ENCODE peak calls at places on chromosome 18, in four cellular contexts. L, V, X and E are unnamed samples. For H3K4me1, the result is how much of the 10 kb centered on the place peaks cover.

GRCh38 chr18:79343567-79344207 is 52.0 kb upstream of the NFATC1 start:
- DNase-seq in L (peak), V (no peak), X (peak), E (no peak)

GRCh38 chr18:26096852-26097251 is 6.4 kb upstream of the SS18 start:
- DNase-seq in L (no peak), V (no peak), X (no peak), E (no peak)

GRCh38 chr18:76923485-76924085 is 101.2 kb downstream of the ZNF236 start:
- DNase-seq in L (peak), V (peak), X (peak), E (peak)

GRCh38 chr18:43805646-43806194 is 528.4 kb upstream of the SYT4 start:
- DNase-seq in L (no peak), V (no peak), X (no peak), E (no peak)

GRCh38 chr18:70195852-70196434 is 9.5 kb downstream of the RTTN start:
- DNase-seq in L (peak), V (peak), X (peak), E (peak)

GRCh38 chr18:79523221-79523737 is 127.5 kb downstream of the NFATC1 start:
- DNase-seq in L (no peak), V (no peak), X (no peak), E (no peak)

GRCh38 chr18:67608909-67609308 is 92.4 kb upstream of the DSEL start:
- DNase-seq in L (no peak), V (no peak), X (no peak), E (no peak)

GRCh38 chr18:40179647-40180175 is 1775.3 kb upstream of the PIK3C3 start:
- DNase-seq in L (no peak), V (no peak), X (no peak), E (peak)

GRCh38 chr18:25229080-25229479 is 122.9 kb downstream of the ZNF521 start:
- DNase-seq in L (no peak), V (peak), X (no peak), E (no peak)

GRCh38 chr18:56593906-56594305 is 44.5 kb downstream of the TXNL1 start:
- DNase-seq in L (no peak), V (no peak), X (no peak), E (no peak)

GRCh38 chr18:79485788-79486355 is 90.1 kb downstream of the NFATC1 start:
- DNase-seq in L (no peak), V (no peak), X (no peak), E (no peak)

GRCh38 chr18:58394607-58395425 is 234.1 kb downstream of the ALPK2 start:
- DNase-seq in L (no peak), V (no peak), X (no peak), E (no peak)

GRCh38 chr18:76354348-76354747 is 140.7 kb downstream of the ZNF516 start:
- DNase-seq in L (no peak), V (no peak), X (no peak), E (no peak)

GRCh38 chr18:61893304-61893970 is 630 bp upstream of the RNF152 start:
- DNase-seq in L (no peak), V (peak), X (no peak), E (peak)

GRCh38 chr18:62334110-62334509 is 9.0 kb downstream of the TNFRSF11A start:
- DNase-seq in L (peak), V (no peak), X (no peak), E (no peak)

GRCh38 chr18:9832871-9833270 is 52.9 kb upstream of the TXNDC2 start:
- DNase-seq in L (no peak), V (no peak), X (no peak), E (no peak)

GRCh38 chr18:25614168-25614567 is 262.2 kb upstream of the ZNF521 start:
- DNase-seq in L (no peak), V (no peak), X (no peak), E (peak)

GRCh38 chr18:3163968-3164367 is 55.8 kb downstream of the MYOM1 start:
- DNase-seq in L (no peak), V (no peak), X (no peak), E (no peak)

GRCh38 chr18:3157086-3157485 is 62.7 kb downstream of the MYOM1 start:
- DNase-seq in L (no peak), V (no peak), X (no peak), E (no peak)

GRCh38 chr18:3164381-3164780 is 55.4 kb downstream of the MYOM1 start:
- DNase-seq in L (no peak), V (no peak), X (no peak), E (no peak)

GRCh38 chr18:3159830-3160229 is 59.9 kb downstream of the MYOM1 start:
- DNase-seq in L (no peak), V (no peak), X (no peak), E (no peak)

DNA sequence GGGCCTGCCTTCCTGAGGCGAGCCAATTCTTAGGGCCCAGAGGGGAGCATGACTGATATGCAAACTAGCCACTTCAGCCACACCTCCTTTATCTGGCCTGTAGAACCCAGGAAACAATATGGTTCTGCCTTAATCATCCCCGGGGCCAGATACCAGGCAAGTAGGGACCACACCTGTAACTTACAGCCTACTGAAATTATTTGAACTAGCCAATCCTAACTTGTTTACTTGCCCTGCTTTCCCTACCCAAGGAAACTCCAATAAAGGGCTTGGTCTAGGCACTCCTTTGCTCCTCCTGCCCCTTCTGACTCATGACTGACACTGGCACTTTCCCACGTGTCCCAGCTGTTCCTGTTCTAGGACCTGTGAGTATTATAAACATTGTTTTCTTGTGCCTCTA is 57.6 kb downstream of the MYOM1 start:
- DNase-seq in L (no peak), V (no peak), X (no peak), E (peak)
- TF ChIP-seq JUNB in L (no peak), V (no peak), X (no peak), E (no peak)

GRCh38 chr18:41763361-41763760 is 191.7 kb upstream of the PIK3C3 start:
- DNase-seq in L (no peak), V (no peak), X (no peak), E (no peak)

GRCh38 chr18:41771971-41772370 is 183.1 kb upstream of the PIK3C3 start:
- DNase-seq in L (no peak), V (no peak), X (no peak), E (no peak)

DNA sequence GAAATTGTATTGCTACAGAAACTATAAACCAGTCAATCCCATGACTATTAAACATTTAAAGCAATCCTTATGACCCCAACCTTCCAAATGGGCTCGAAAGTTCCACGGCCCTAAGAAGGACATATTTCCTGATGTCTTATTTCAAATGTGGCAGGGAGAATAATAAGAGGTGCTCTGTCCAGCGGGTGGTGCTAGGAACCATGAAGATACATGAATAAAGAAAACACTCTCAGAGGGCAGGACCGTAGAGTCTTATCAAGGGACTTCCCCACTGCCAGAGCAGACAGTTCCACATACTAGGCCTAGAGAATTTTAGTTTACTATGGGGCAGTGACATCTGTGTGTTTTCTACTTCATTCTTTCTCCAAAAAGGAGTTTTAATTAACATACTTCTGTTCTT is 187.1 kb upstream of the PIK3C3 start:
- DNase-seq in L (peak), V (no peak), X (no peak), E (peak)
- TF ChIP-seq REST in L (no peak), V (no peak), X (no peak), E (no peak)

GRCh38 chr18:12010187-12010802 is 29.0 kb downstream of the IMPA2 start:
- DNase-seq in L (no peak), V (no peak), X (no peak), E (peak)
- H3K4me1 ChIP-seq in L (under half), V (under half), X (under half), E (under half)

DNA sequence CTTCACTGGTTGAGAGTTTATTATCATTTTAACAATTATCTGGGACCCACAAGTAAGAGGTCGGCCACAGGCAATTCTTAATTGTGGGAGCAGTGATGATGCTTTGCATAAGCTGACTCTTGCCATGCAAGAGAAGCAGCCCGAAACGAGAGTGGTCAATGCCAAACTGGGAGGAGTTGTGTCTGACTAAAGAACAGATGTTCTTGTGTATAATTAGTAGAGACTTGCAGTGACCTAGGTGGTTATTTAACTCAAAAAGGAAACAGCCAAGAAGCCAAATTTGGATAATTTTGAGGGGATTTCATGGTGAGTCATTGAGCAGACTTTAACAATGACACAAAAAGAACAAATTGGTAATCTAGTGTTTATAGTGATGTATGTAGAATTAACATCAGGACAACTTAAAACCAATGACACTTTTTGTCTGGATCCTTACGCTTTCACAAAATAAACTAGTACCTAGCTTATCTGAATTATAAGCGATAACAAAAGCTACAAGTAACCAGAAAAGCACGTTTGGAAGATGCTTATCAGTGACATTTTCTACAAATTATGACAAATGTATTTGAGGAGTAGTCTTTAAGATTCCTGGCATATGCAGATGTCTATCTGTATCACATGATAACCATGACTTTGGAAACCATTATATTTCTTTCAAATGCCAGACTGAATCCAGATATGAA is 184.7 kb upstream of the DLGAP1 start:
- DNase-seq in L (no peak), V (no peak), X (no peak), E (no peak)
- TF ChIP-seq JUNB in L (no peak), V (no peak), X (no peak), E (no peak)

DNA sequence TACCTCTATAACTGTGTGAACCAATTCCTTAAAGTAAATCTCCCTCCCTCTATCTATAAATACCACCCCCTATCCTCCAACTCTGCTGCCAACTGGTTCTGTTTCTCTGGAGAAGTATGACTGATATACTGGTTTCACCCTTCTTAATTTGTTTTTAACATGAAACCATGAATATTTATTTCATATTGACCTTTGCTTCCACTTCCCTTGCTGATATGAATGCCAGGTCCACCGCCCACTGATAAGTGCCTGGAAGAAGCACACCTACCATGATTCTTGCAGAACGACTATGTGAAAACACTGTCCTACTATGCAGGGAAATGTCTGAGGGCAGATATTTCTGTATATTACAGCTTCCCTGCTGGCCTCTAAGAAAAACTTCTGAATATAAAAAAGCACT is 131.6 kb downstream of the GAREM1 start:
- DNase-seq in L (no peak), V (no peak), X (no peak), E (no peak)
- TF ChIP-seq REST in L (no peak), V (no peak), X (no peak), E (no peak)

DNA sequence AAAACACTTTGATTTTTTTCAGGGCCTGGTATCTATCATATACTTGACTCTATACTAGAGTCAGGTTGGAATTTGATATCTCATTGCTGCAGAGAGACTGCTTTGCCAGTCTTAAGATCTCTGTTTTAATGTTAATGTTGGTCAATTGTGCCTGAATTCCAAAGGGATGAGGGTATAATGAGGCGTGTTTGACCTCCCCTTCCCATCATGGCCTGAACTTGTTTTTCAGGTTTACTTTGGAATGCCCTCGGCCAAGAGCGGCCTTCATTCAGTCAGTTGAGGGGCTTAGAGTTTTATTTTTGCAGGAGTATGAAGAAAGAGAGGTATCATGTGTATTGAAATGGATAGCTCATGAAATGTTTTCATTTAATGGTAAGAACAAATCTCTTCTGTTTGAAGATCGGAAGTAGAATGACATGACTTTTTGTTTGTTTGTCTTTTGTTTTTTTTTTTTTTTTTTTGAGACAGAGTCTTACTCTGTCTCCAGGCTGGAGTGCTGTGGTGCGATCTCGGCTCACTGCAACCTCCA is 119.0 kb downstream of the KIAA1328 start:
- DNase-seq in L (no peak), V (no peak), X (no peak), E (peak)
- H3K4me1 ChIP-seq in L (under half), V (under half), X (under half), E (under half)

GRCh38 chr18:5705393-5705792 is 161.6 kb upstream of the EPB41L3 start:
- DNase-seq in L (no peak), V (no peak), X (no peak), E (no peak)
- TF ChIP-seq JUNB in L (no peak), V (no peak), X (no peak), E (no peak)

GRCh38 chr18:48538531-48539405 is at the start of gene CTIF:
- DNase-seq in L (peak), V (peak), X (peak), E (peak)

GRCh38 chr18:48540329-48541025 is 1.6 kb downstream of the CTIF start:
- DNase-seq in L (peak), V (peak), X (peak), E (peak)

GRCh38 chr18:48541026-48541746 is 2.4 kb downstream of the CTIF start:
- DNase-seq in L (peak), V (peak), X (no peak), E (peak)

GRCh38 chr18:48541747-48542108 is 2.9 kb downstream of the CTIF start:
- DNase-seq in L (no peak), V (no peak), X (no peak), E (no peak)

DNA sequence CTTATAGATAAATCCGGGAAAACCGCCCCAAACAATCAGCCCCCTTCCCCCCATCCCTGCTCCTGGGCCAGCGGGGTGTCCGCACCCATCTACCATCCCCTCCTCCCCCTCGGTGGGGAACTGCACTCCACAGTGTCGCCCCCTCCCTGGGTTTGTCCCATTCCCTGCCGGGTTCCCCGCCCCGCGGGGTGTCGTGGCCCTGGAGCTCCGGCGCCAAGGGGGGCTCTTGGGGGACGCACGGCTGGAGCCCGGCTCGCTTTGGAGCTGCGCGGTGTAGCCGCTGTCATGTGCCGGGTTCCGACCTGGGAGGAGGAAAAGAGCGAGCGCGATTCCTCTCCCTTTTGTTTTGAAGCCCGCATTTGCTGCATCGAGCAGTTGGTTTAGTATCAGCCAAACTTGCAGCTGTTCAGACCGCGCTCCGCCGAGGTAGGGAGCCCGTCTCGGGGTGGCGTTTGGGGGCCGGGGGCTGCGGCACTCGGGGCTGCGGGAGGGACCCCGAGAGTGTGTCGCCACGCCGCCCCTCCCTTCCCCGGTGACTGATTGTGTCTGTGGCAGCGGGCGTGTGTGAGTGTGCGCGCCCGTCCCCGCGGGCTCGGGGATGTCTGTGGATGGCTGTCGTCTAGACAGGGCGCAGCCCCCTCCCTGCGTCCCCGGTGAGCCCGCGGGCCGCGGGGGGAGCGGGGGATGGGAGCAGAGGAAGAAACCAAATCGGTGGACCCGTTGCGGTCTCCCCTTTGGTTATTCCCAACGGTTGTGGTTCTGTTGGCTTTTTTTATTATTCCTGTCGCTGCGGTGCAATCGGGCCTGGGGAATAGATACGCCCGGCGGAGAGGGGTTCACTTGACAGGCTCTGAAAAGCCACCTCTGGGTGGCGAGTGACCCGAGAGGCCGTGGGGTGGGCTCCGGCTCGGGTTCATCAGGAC is 836 bp downstream of the CTIF start:
- DNase-seq in L (peak), V (peak), X (no peak), E (peak)
- TF ChIP-seq REST in L (no peak), V (no peak), X (no peak), E (no peak)

GRCh38 chr18:54828986-54829385 is 709 bp downstream of the RAB27B start:
- DNase-seq in L (no peak), V (no peak), X (no peak), E (no peak)

GRCh38 chr18:54828290-54828871 is at the start of gene RAB27B:
- DNase-seq in L (peak), V (no peak), X (peak), E (peak)

GRCh38 chr18:54822872-54823845 is 5.1 kb upstream of the RAB27B start:
- DNase-seq in L (peak), V (no peak), X (no peak), E (no peak)

GRCh38 chr18:54829856-54830255 is 1.6 kb downstream of the RAB27B start:
- DNase-seq in L (no peak), V (no peak), X (no peak), E (no peak)

GRCh38 chr18:54825626-54826344 is 2.5 kb upstream of the RAB27B start:
- DNase-seq in L (no peak), V (no peak), X (no peak), E (no peak)
- H3K4me1 ChIP-seq in L (under half), V (under half), X (under half), E (under half)

GRCh38 chr18:456361-456821 is 44.1 kb downstream of the COLEC12 start:
- DNase-seq in L (no peak), V (no peak), X (no peak), E (no peak)
- TF ChIP-seq JUNB in L (no peak), V (no peak), X (no peak), E (no peak)